ENCODE peak calls at places on chromosomes 16 and 17, in six cellular contexts. One of them, this sample, is unnamed.

GRCh38 chr16:77584205-77584859 is 138.0 kb upstream of the NUDT7 start:
- DNase-seq in Right ventricle myocardium superior: no peak
- DNase-seq in activated T-cell treated with anti-CD3 and anti-CD28 coated beads for 1 hour: peak
- DNase-seq in AG04449: peak
- DNase-seq in colonic mucosa: peak
- DNase-seq in KBM-7: peak
- DNase-seq in this sample: peak

GRCh38 chr16:69476920-69477418 is 52.5 kb downstream of the CYB5B start:
- DNase-seq in Right ventricle myocardium superior: no peak
- DNase-seq in activated T-cell treated with anti-CD3 and anti-CD28 coated beads for 1 hour: no peak
- DNase-seq in AG04449: peak
- DNase-seq in colonic mucosa: no peak
- DNase-seq in KBM-7: peak
- DNase-seq in this sample: no peak

GRCh38 chr17:44501866-44502265 is 1.3 kb downstream of the GPATCH8 start:
- DNase-seq in Right ventricle myocardium superior: no peak
- DNase-seq in activated T-cell treated with anti-CD3 and anti-CD28 coated beads for 1 hour: no peak
- DNase-seq in AG04449: no peak
- DNase-seq in colonic mucosa: no peak
- DNase-seq in KBM-7: peak
- DNase-seq in this sample: no peak

GRCh38 chr16:23293016-23293415 is 9.1 kb upstream of the SCNN1B start:
- DNase-seq in Right ventricle myocardium superior: no peak
- DNase-seq in activated T-cell treated with anti-CD3 and anti-CD28 coated beads for 1 hour: no peak
- DNase-seq in AG04449: no peak
- DNase-seq in colonic mucosa: no peak
- DNase-seq in KBM-7: no peak
- DNase-seq in this sample: no peak

GRCh38 chr16:10622036-10622921 is 41.9 kb upstream of the EMP2 start:
- DNase-seq in Right ventricle myocardium superior: peak
- DNase-seq in activated T-cell treated with anti-CD3 and anti-CD28 coated beads for 1 hour: no peak
- DNase-seq in AG04449: no peak
- DNase-seq in colonic mucosa: no peak
- DNase-seq in KBM-7: no peak
- DNase-seq in this sample: no peak

GRCh38 chr16:82682757-82683156 is 56.0 kb downstream of the CDH13 start:
- DNase-seq in Right ventricle myocardium superior: no peak
- DNase-seq in activated T-cell treated with anti-CD3 and anti-CD28 coated beads for 1 hour: no peak
- DNase-seq in AG04449: no peak
- DNase-seq in colonic mucosa: no peak
- DNase-seq in KBM-7: no peak
- DNase-seq in this sample: no peak

GRCh38 chr17:63035271-63035670 is 69.2 kb downstream of the TANC2 start:
- DNase-seq in Right ventricle myocardium superior: no peak
- DNase-seq in activated T-cell treated with anti-CD3 and anti-CD28 coated beads for 1 hour: no peak
- DNase-seq in AG04449: peak
- DNase-seq in colonic mucosa: no peak
- DNase-seq in KBM-7: no peak
- DNase-seq in this sample: no peak

GRCh38 chr17:78492116-78492799 is 84.9 kb downstream of the DNAH17 start:
- DNase-seq in Right ventricle myocardium superior: no peak
- DNase-seq in activated T-cell treated with anti-CD3 and anti-CD28 coated beads for 1 hour: no peak
- DNase-seq in AG04449: no peak
- DNase-seq in colonic mucosa: no peak
- DNase-seq in KBM-7: no peak
- DNase-seq in this sample: no peak

GRCh38 chr16:15874745-15875314 is 13.6 kb downstream of the CEP20 start:
- DNase-seq in Right ventricle myocardium superior: peak
- DNase-seq in activated T-cell treated with anti-CD3 and anti-CD28 coated beads for 1 hour: no peak
- DNase-seq in AG04449: no peak
- DNase-seq in colonic mucosa: peak
- DNase-seq in KBM-7: peak
- DNase-seq in this sample: no peak

GRCh38 chr17:40695874-40696472 is 7.6 kb downstream of the KRT24 start:
- DNase-seq in Right ventricle myocardium superior: no peak
- DNase-seq in activated T-cell treated with anti-CD3 and anti-CD28 coated beads for 1 hour: no peak
- DNase-seq in AG04449: no peak
- DNase-seq in colonic mucosa: no peak
- DNase-seq in KBM-7: no peak
- DNase-seq in this sample: no peak

GRCh38 chr17:17860761-17861107 is 23.9 kb upstream of the SREBF1 start:
- DNase-seq in Right ventricle myocardium superior: no peak
- DNase-seq in activated T-cell treated with anti-CD3 and anti-CD28 coated beads for 1 hour: no peak
- DNase-seq in AG04449: no peak
- DNase-seq in colonic mucosa: no peak
- DNase-seq in KBM-7: no peak
- DNase-seq in this sample: no peak

GRCh38 chr16:56345406-56346050 is 79.8 kb downstream of the AMFR start:
- DNase-seq in Right ventricle myocardium superior: peak
- DNase-seq in activated T-cell treated with anti-CD3 and anti-CD28 coated beads for 1 hour: no peak
- DNase-seq in AG04449: no peak
- DNase-seq in colonic mucosa: no peak
- DNase-seq in KBM-7: no peak
- DNase-seq in this sample: no peak

GRCh38 chr17:9360610-9361571 is 214.7 kb downstream of the STX8 start:
- DNase-seq in Right ventricle myocardium superior: no peak
- DNase-seq in activated T-cell treated with anti-CD3 and anti-CD28 coated beads for 1 hour: no peak
- DNase-seq in AG04449: peak
- DNase-seq in colonic mucosa: no peak
- DNase-seq in KBM-7: no peak
- DNase-seq in this sample: no peak

GRCh38 chr17:82117139-82118090 is 19.4 kb upstream of the FASN start:
- DNase-seq in Right ventricle myocardium superior: no peak
- DNase-seq in activated T-cell treated with anti-CD3 and anti-CD28 coated beads for 1 hour: no peak
- DNase-seq in AG04449: no peak
- DNase-seq in colonic mucosa: no peak
- DNase-seq in KBM-7: no peak
- DNase-seq in this sample: no peak

GRCh38 chr16:69083306-69083941 is 22.0 kb upstream of the HAS3 start:
- DNase-seq in Right ventricle myocardium superior: no peak
- DNase-seq in activated T-cell treated with anti-CD3 and anti-CD28 coated beads for 1 hour: no peak
- DNase-seq in AG04449: no peak
- DNase-seq in colonic mucosa: no peak
- DNase-seq in KBM-7: no peak
- DNase-seq in this sample: no peak

GRCh38 chr16:87963400-87963799 is 12.2 kb downstream of the BANP start:
- DNase-seq in Right ventricle myocardium superior: no peak
- DNase-seq in activated T-cell treated with anti-CD3 and anti-CD28 coated beads for 1 hour: peak
- DNase-seq in AG04449: no peak
- DNase-seq in colonic mucosa: no peak
- DNase-seq in KBM-7: peak
- DNase-seq in this sample: no peak

GRCh38 chr17:17062356-17062755 is 20.1 kb downstream of the MPRIP start:
- DNase-seq in Right ventricle myocardium superior: no peak
- DNase-seq in activated T-cell treated with anti-CD3 and anti-CD28 coated beads for 1 hour: no peak
- DNase-seq in AG04449: no peak
- DNase-seq in colonic mucosa: no peak
- DNase-seq in KBM-7: no peak
- DNase-seq in this sample: no peak

GRCh38 chr17:82613283-82614094 is 34.8 kb downstream of the WDR45B start:
- DNase-seq in Right ventricle myocardium superior: peak
- DNase-seq in activated T-cell treated with anti-CD3 and anti-CD28 coated beads for 1 hour: no peak
- DNase-seq in AG04449: no peak
- DNase-seq in colonic mucosa: no peak
- DNase-seq in KBM-7: no peak
- DNase-seq in this sample: no peak

GRCh38 chr16:80346160-80346632 is 194.6 kb upstream of the DYNLRB2 start:
- DNase-seq in Right ventricle myocardium superior: no peak
- DNase-seq in activated T-cell treated with anti-CD3 and anti-CD28 coated beads for 1 hour: no peak
- DNase-seq in AG04449: no peak
- DNase-seq in colonic mucosa: no peak
- DNase-seq in KBM-7: no peak
- DNase-seq in this sample: no peak

GRCh38 chr17:74276051-74276476 is 2.0 kb downstream of the DNAI2 start:
- DNase-seq in Right ventricle myocardium superior: peak
- DNase-seq in activated T-cell treated with anti-CD3 and anti-CD28 coated beads for 1 hour: no peak
- DNase-seq in AG04449: no peak
- DNase-seq in colonic mucosa: no peak
- DNase-seq in KBM-7: no peak
- DNase-seq in this sample: no peak

GRCh38 chr16:29989111-29989858 is 6.1 kb downstream of the HIRIP3 start:
- DNase-seq in Right ventricle myocardium superior: peak
- DNase-seq in activated T-cell treated with anti-CD3 and anti-CD28 coated beads for 1 hour: no peak
- DNase-seq in AG04449: no peak
- DNase-seq in colonic mucosa: no peak
- DNase-seq in KBM-7: no peak
- DNase-seq in this sample: no peak

GRCh38 chr17:77881545-77881944 is 77.0 kb upstream of the TNRC6C start:
- DNase-seq in Right ventricle myocardium superior: peak
- DNase-seq in activated T-cell treated with anti-CD3 and anti-CD28 coated beads for 1 hour: peak
- DNase-seq in AG04449: no peak
- DNase-seq in colonic mucosa: peak
- DNase-seq in KBM-7: peak
- DNase-seq in this sample: peak